ENCODE peak calls at places on chromosomes 11 and 22, in eight cellular contexts. E is GM12865, G is right atrium auricular region, Y is colonic mucosa, A is H1, V is left lung, H is mucosa of descending colon, N is HCT116. F is an unnamed sample.

GRCh38 chr11:73296501-73297230 is 11.4 kb upstream of the ARHGEF17 start:
- DNase-seq in N (no peak), A (no peak), V (peak), H (no peak), Y (no peak), E (no peak), G (no peak), F (no peak)

GRCh38 chr11:15969281-15969680 is 387.1 kb downstream of the SOX6 start:
- DNase-seq in E (peak), H (no peak), G (peak), Y (peak), V (no peak), N (no peak), A (no peak), F (peak)

GRCh38 chr11:77141034-77141433 is 13.0 kb downstream of the MYO7A start:
- DNase-seq in E (no peak), V (no peak), H (no peak), N (no peak), A (no peak), G (no peak), Y (no peak), F (no peak)

GRCh38 chr11:59680287-59681154 is 11.7 kb upstream of the PATL1 start:
- DNase-seq in H (peak), V (no peak), A (peak), N (peak), E (peak), Y (peak), G (no peak), F (peak)

GRCh38 chr22:19942071-19942885 is 660 bp upstream of the TXNRD2 start:
- DNase-seq in V (peak), G (no peak), A (no peak), H (peak), Y (no peak), N (no peak), E (peak), F (peak)

GRCh38 chr11:115185931-115186330 is 318.3 kb downstream of the CADM1 start:
- DNase-seq in G (no peak), Y (no peak), H (no peak), N (no peak), A (no peak), V (no peak), E (no peak), F (no peak)

GRCh38 chr22:32501797-32502290 is 27.2 kb downstream of the FBXO7 start:
- DNase-seq in A (no peak), H (no peak), Y (no peak), G (no peak), E (no peak), V (no peak), N (no peak), F (no peak)

GRCh38 chr22:42073568-42074152 is 388 bp upstream of the PHETA2 start:
- DNase-seq in V (no peak), E (no peak), Y (no peak), G (no peak), H (no peak), N (no peak), A (no peak), F (no peak)

GRCh38 chr22:25021976-25022711 is 69.6 kb downstream of the KIAA1671 start:
- DNase-seq in H (no peak), E (no peak), G (no peak), A (no peak), N (no peak), V (no peak), Y (no peak), F (no peak)

GRCh38 chr22:48316245-48316875 is 1511.3 kb downstream of the BRD1 start:
- DNase-seq in E (no peak), H (peak), G (no peak), N (no peak), A (no peak), Y (no peak), V (peak), F (no peak)

GRCh38 chr11:3885855-3886254 is 30.4 kb downstream of the STIM1 start:
- DNase-seq in Y (no peak), E (no peak), N (peak), H (no peak), G (no peak), V (no peak), A (no peak), F (no peak)

GRCh38 chr22:49368976-49369725 is 458.5 kb downstream of the BRD1 start:
- DNase-seq in V (no peak), N (no peak), E (no peak), G (peak), Y (peak), A (peak), H (no peak), F (no peak)

GRCh38 chr22:47605441-47605840 is 843.0 kb downstream of the TBC1D22A start:
- DNase-seq in H (no peak), Y (no peak), N (no peak), E (no peak), A (no peak), G (no peak), V (no peak), F (no peak)

GRCh38 chr22:50676661-50677492 is 4.3 kb downstream of the SHANK3 start:
- DNase-seq in E (no peak), V (peak), N (no peak), G (peak), A (no peak), Y (no peak), H (peak), F (no peak)

GRCh38 chr11:68353669-68354068 is 41.3 kb downstream of the LRP5 start:
- DNase-seq in V (no peak), A (no peak), G (no peak), Y (no peak), H (no peak), N (no peak), E (no peak), F (no peak)

GRCh38 chr11:114059278-114059983 is at the start of gene ZBTB16:
- DNase-seq in N (no peak), V (peak), A (peak), E (no peak), G (peak), H (peak), Y (peak), F (no peak)

GRCh38 chr11:110857885-110858555 is 145.8 kb upstream of the ARHGAP20 start:
- DNase-seq in G (no peak), N (no peak), H (no peak), A (no peak), E (peak), V (no peak), Y (peak), F (no peak)

GRCh38 chr11:67407700-67408163 is 3.8 kb downstream of the TBC1D10C start:
- DNase-seq in V (no peak), E (no peak), N (no peak), H (no peak), A (no peak), Y (no peak), G (no peak), F (no peak)

GRCh38 chr11:112004389-112004788 is 20.8 kb upstream of the DLAT start:
- DNase-seq in G (no peak), H (no peak), A (peak), Y (no peak), N (peak), E (peak), V (no peak), F (peak)

GRCh38 chr22:44337658-44338004 is 24.9 kb upstream of the SHISAL1 start:
- DNase-seq in V (no peak), Y (no peak), A (no peak), G (peak), E (no peak), H (no peak), N (no peak), F (no peak)

GRCh38 chr22:26481112-26481693 is 2.4 kb downstream of the HPS4 start:
- DNase-seq in Y (no peak), E (no peak), A (no peak), G (no peak), N (no peak), H (no peak), V (no peak), F (no peak)

GRCh38 chr11:12143461-12144258 is 33.3 kb downstream of the MICAL2 start:
- DNase-seq in N (no peak), G (no peak), Y (peak), V (no peak), H (no peak), E (no peak), A (no peak), F (no peak)

GRCh38 chr11:32052218-32052617 is 38.7 kb upstream of the RCN1 start:
- DNase-seq in G (peak), V (no peak), H (no peak), E (peak), Y (peak), N (peak), A (peak), F (peak)

GRCh38 chr11:45921561-45922424 is 663 bp upstream of the LARGE2 start:
- DNase-seq in E (no peak), H (peak), Y (peak), A (peak), V (peak), G (no peak), N (no peak), F (no peak)

GRCh38 chr11:99422581-99423434 is 402.1 kb downstream of the CNTN5 start:
- DNase-seq in E (no peak), V (no peak), H (no peak), N (no peak), Y (no peak), A (no peak), G (no peak), F (no peak)

GRCh38 chr11:44872556-44872955 is 78.1 kb downstream of the TP53I11 start:
- DNase-seq in H (no peak), G (no peak), Y (no peak), N (no peak), E (no peak), A (no peak), V (no peak), F (no peak)

GRCh38 chr11:83007909-83008580 is 63.7 kb downstream of the RAB30 start:
- DNase-seq in N (no peak), G (peak), E (peak), Y (peak), H (peak), V (no peak), A (no peak), F (peak)

GRCh38 chr11:2096001-2096918 is 42.9 kb downstream of the IGF2 start:
- DNase-seq in E (no peak), Y (no peak), H (no peak), N (no peak), G (no peak), V (peak), A (no peak), F (no peak)

GRCh38 chr11:82996966-82997606 is 74.6 kb downstream of the RAB30 start:
- DNase-seq in G (no peak), A (no peak), V (no peak), H (peak), E (peak), N (no peak), Y (peak), F (peak)

GRCh38 chr11:71163371-71163770 is 89.0 kb downstream of the SHANK2 start:
- DNase-seq in H (no peak), N (no peak), Y (no peak), E (no peak), G (no peak), A (no peak), V (no peak), F (no peak)

GRCh38 chr22:42437488-42438292 is 5.5 kb upstream of the NFAM1 start:
- DNase-seq in V (peak), N (peak), H (peak), E (peak), Y (peak), G (no peak), A (peak), F (peak)

GRCh38 chr11:96199563-96200025 is 143.4 kb downstream of the MAML2 start:
- DNase-seq in A (no peak), V (no peak), G (no peak), E (no peak), H (no peak), Y (no peak), N (no peak), F (no peak)

GRCh38 chr22:25969286-25969685 is 200.0 kb upstream of the SEZ6L start:
- DNase-seq in H (no peak), N (no peak), Y (no peak), E (no peak), A (no peak), V (no peak), G (no peak), F (no peak)

GRCh38 chr11:40597546-40598113 is 861.8 kb downstream of the LRRC4C start:
- DNase-seq in N (no peak), A (no peak), E (no peak), Y (no peak), V (no peak), G (no peak), H (no peak), F (no peak)

GRCh38 chr11:64778473-64779298 is at the start of gene SF1:
- DNase-seq in N (peak), H (peak), E (peak), G (peak), A (peak), Y (peak), V (peak), F (peak)

GRCh38 chr22:27100323-27100722 is 442.9 kb downstream of the MIAT start:
- DNase-seq in Y (no peak), E (no peak), G (no peak), N (no peak), H (no peak), V (no peak), A (peak), F (no peak)

GRCh38 chr11:12841946-12842630 is 167.0 kb upstream of the RASSF10 start:
- DNase-seq in N (no peak), Y (no peak), A (no peak), H (no peak), E (peak), V (no peak), G (no peak), F (no peak)

GRCh38 chr22:29146771-29147170 is 58.9 kb upstream of the EMID1 start:
- DNase-seq in Y (no peak), A (no peak), V (no peak), H (no peak), G (no peak), N (no peak), E (no peak), F (no peak)

DNA sequence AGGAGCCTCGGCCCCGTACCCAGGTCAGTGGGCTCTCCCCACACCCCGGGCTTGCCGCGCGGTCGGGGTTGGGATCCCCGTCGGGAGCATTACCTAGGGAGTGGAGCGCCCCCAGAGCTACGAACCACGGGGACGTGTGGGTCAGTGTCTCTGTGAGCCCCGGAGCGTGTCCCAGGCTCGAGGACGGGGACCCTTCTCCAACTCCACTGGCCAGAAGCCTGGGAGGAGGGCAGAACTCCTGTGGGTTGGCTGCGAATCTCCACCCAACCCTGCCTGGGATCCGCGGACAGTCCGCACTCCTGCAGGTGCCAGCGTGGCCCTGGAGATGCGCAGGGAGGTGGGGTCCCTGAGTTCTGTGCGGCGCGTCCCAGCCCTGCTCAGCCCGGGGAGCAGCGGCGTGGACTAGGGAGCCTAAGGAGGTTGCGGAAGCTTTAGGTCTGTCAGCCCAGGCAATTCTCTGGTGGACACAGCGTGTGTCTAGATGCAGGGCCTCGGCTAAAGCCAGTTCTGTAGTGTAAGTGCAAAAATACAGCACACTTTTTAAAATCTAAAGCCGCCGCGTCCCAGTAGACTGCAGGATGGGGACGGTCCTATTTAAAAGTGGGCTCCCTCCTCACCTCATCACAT is 413 bp downstream of the PPFIBP2 start:
- DNase-seq in N (no peak), G (no peak), V (peak), A (no peak), H (peak), E (peak), Y (peak), F (no peak)
- TF ChIP-seq CTCF in N (no peak), G (no peak), V (no peak), A (no peak), H (no peak), E (peak), Y (no peak), F (no peak)

GRCh38 chr22:37546436-37547248 is 13.6 kb upstream of the CDC42EP1 start:
- DNase-seq in A (no peak), Y (peak), E (no peak), N (no peak), V (peak), H (no peak), G (no peak), F (no peak)
- TF ChIP-seq CTCF in A (no peak), Y (no peak), E (no peak), N (no peak), V (no peak), H (no peak), G (no peak), F (no peak)

GRCh38 chr11:27718853-27719574 is 18.8 kb upstream of the BDNF start:
- DNase-seq in E (no peak), N (no peak), H (no peak), G (no peak), V (peak), A (peak), Y (peak), F (no peak)
- TF ChIP-seq CTCF in E (no peak), N (no peak), H (no peak), G (no peak), V (no peak), A (no peak), Y (no peak), F (no peak)

DNA sequence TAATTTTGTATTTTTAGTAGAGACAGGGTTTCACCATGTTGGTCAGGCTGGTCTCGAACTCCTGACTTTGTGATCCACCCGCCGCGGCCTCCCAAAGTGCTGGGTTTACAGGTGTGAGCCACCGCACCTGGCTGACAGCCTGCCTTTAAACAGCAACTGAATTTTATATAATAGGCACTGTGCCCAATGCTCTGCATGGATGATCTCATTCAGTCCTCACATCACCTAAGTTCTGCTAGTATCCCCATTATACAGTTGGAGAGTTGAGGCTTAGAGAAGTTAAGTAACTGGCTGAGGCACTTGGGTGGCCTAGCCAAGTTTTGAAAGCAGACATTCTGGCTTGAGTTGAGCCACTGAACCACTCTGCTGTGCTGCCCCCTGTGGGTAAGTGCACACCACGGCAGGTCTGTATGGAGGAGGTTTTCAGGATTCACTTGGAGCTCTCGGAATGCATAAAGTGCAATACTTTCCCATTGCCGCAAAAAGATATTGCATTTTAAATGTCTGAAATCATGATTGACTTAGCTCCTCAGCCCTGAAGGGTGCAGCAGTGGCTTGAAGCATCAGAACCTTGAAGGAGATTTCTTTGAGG is 112.4 kb downstream of the LDLRAD3 start:
- DNase-seq in N (no peak), Y (peak), V (peak), E (peak), A (peak), G (no peak), H (no peak), F (peak)
- TF ChIP-seq CTCF in N (peak), Y (peak), V (no peak), E (peak), A (peak), G (no peak), H (no peak), F (peak)

GRCh38 chr11:35799655-35800054 is 137.1 kb downstream of the TRIM44 start:
- DNase-seq in V (no peak), H (no peak), Y (no peak), E (no peak), N (no peak), A (no peak), G (no peak), F (no peak)
- TF ChIP-seq CTCF in V (peak), H (no peak), Y (no peak), E (no peak), N (peak), A (peak), G (no peak), F (no peak)

DNA sequence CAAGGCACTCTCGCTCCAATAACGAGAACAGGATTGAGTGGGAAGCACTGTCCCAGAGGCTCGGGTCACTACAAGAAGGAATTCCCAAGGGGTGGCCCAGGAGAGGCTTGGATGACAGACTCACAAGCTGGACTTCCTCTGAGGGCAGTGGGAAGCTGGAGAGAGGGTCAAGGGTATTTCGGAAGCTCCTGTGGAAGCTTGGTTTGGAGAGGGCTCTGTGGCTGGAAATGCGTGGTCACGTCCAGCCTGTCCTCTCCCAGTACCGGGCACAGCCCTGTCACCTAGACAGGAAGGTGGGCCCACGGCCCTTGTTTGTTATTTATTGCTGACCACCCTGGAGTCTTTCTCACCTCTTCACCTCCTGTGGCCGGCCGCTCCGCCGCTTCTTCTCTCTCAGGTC is 5.3 kb downstream of the SYNGR1 start:
- DNase-seq in A (no peak), E (no peak), V (no peak), Y (no peak), G (no peak), H (no peak), N (no peak), F (no peak)
- TF ChIP-seq CTCF in A (no peak), E (no peak), V (no peak), Y (no peak), G (no peak), H (no peak), N (no peak), F (no peak)

GRCh38 chr11:27421819-27422494 is 50.6 kb downstream of the LGR4 start:
- DNase-seq in N (no peak), Y (no peak), A (no peak), G (no peak), H (no peak), E (no peak), V (no peak), F (no peak)

GRCh38 chr11:27423125-27423524 is 49.5 kb downstream of the LGR4 start:
- DNase-seq in V (no peak), H (no peak), E (no peak), G (peak), Y (peak), A (no peak), N (no peak), F (no peak)

GRCh38 chr11:27431808-27432207 is 40.8 kb downstream of the LGR4 start:
- DNase-seq in Y (no peak), V (no peak), N (no peak), A (no peak), H (no peak), E (no peak), G (no peak), F (no peak)

GRCh38 chr11:27429740-27430451 is 42.7 kb downstream of the LGR4 start:
- DNase-seq in G (no peak), N (no peak), E (no peak), V (no peak), H (no peak), Y (no peak), A (no peak), F (no peak)

GRCh38 chr11:27427183-27427980 is 45.2 kb downstream of the LGR4 start:
- DNase-seq in V (no peak), Y (no peak), E (no peak), N (no peak), A (no peak), G (no peak), H (no peak), F (no peak)
- TF ChIP-seq CTCF in V (no peak), Y (no peak), E (no peak), N (no peak), A (no peak), G (no peak), H (no peak), F (no peak)

GRCh38 chr11:8886332-8886731 is 24.7 kb upstream of the AKIP1 start:
- DNase-seq in E (no peak), Y (no peak), N (no peak), G (no peak), A (no peak), V (no peak), H (no peak), F (no peak)
- TF ChIP-seq CTCF in E (no peak), Y (no peak), N (no peak), G (no peak), A (no peak), V (no peak), H (no peak), F (no peak)

GRCh38 chr11:119572481-119573424 is 149.8 kb upstream of the THY1 start:
- DNase-seq in V (no peak), A (no peak), E (no peak), H (no peak), G (no peak), N (peak), Y (no peak), F (no peak)
- TF ChIP-seq CTCF in V (no peak), A (peak), E (no peak), H (no peak), G (no peak), N (peak), Y (no peak), F (no peak)

GRCh38 chr11:61352038-61352437 is 9.6 kb downstream of the CYB561A3 start:
- DNase-seq in V (no peak), N (no peak), A (no peak), Y (no peak), H (no peak), G (no peak), E (no peak), F (no peak)
- TF ChIP-seq CTCF in V (no peak), N (no peak), A (no peak), Y (no peak), H (no peak), G (no peak), E (no peak), F (no peak)